ENCODE peak calls at places on chromosomes 3 and 15, in six cellular contexts. I, P, E, Y, V and A are unnamed samples.

GRCh38 chr3:171157286-171157685 is 130.8 kb upstream of the SLC2A2 start:
- DNase-seq in I (no peak), P (no peak), E (no peak), Y (peak; percentile 41), V (no peak), A (no peak)

GRCh38 chr3:16060945-16061344 is 113.5 kb upstream of the GALNT15 start:
- DNase-seq in I (peak; percentile 78), P (no peak), E (no peak), Y (no peak), V (peak; percentile 95), A (peak; percentile 93)

GRCh38 chr3:143951351-143951971 is 20.2 kb upstream of the DIPK2A start:
- DNase-seq in I (no peak), P (peak; percentile 35), E (peak; percentile 51), Y (no peak), V (peak; percentile 67), A (peak; percentile 50)

GRCh38 chr3:36867810-36868209 is 77.0 kb downstream of the TRANK1 start:
- DNase-seq in I (no peak), P (no peak), E (no peak), Y (no peak), V (no peak), A (no peak)

GRCh38 chr15:100923076-100923475 is 3.9 kb downstream of the LRRK1 start:
- DNase-seq in I (no peak), P (no peak), E (peak; percentile 30), Y (no peak), V (no peak), A (no peak)

GRCh38 chr15:31485911-31486461 is 159.4 kb downstream of the KLF13 start:
- DNase-seq in I (no peak), P (no peak), E (no peak), Y (no peak), V (no peak), A (no peak)

GRCh38 chr15:70120109-70120508 is 22.4 kb upstream of the TLE3 start:
- DNase-seq in I (no peak), P (no peak), E (no peak), Y (no peak), V (no peak), A (no peak)

GRCh38 chr3:183844606-183845005 is 19.2 kb upstream of the MAP6D1 start:
- DNase-seq in I (peak; percentile 39), P (no peak), E (no peak), Y (no peak), V (peak; percentile 76), A (peak; percentile 71)

GRCh38 chr15:33608714-33609113 is 297.9 kb downstream of the RYR3 start:
- DNase-seq in I (no peak), P (no peak), E (no peak), Y (no peak), V (no peak), A (no peak)

GRCh38 chr3:127788436-127788835 is 33.9 kb downstream of the MGLL start:
- DNase-seq in I (no peak), P (no peak), E (no peak), Y (no peak), V (no peak), A (no peak)

GRCh38 chr3:131353946-131354345 is 27.6 kb upstream of the NUDT16 start:
- DNase-seq in I (no peak), P (no peak), E (no peak), Y (no peak), V (no peak), A (no peak)

GRCh38 chr3:2099028-2099671 is 484 bp downstream of the CNTN4 start:
- DNase-seq in I (no peak), P (peak; percentile 27), E (no peak), Y (peak; percentile 78), V (no peak), A (no peak)

GRCh38 chr15:99961011-99961441 is 227.8 kb upstream of the LYSMD4 start:
- DNase-seq in I (no peak), P (no peak), E (no peak), Y (no peak), V (no peak), A (no peak)

GRCh38 chr3:42705962-42706585 is 3.5 kb upstream of the HHATL start:
- DNase-seq in I (no peak), P (no peak), E (no peak), Y (no peak), V (no peak), A (no peak)

GRCh38 chr3:39637807-39638206 is 170.3 kb downstream of the MOBP start:
- DNase-seq in I (no peak), P (no peak), E (no peak), Y (no peak), V (peak; percentile 31), A (peak; percentile 30)

GRCh38 chr15:36589971-36590370 is 10.5 kb downstream of the CDIN1 start:
- DNase-seq in I (no peak), P (no peak), E (no peak), Y (no peak), V (peak; percentile 75), A (peak; percentile 23)

GRCh38 chr3:105496343-105496742 is 129.6 kb downstream of the ALCAM start:
- DNase-seq in I (no peak), P (no peak), E (no peak), Y (no peak), V (no peak), A (no peak)

GRCh38 chr3:194824676-194825075 is 139.0 kb downstream of the FAM43A start:
- DNase-seq in I (peak; percentile 78), P (no peak), E (no peak), Y (no peak), V (peak; percentile 78), A (peak; percentile 64)

GRCh38 chr3:143150979-143151726 is 31.6 kb downstream of the CHST2 start:
- DNase-seq in I (no peak), P (no peak), E (no peak), Y (no peak), V (peak; percentile 74), A (peak; percentile 53)

GRCh38 chr15:96268421-96269204 is 61.9 kb upstream of the NR2F2 start:
- DNase-seq in I (no peak), P (no peak), E (no peak), Y (no peak), V (peak; percentile 40), A (peak; percentile 42)

GRCh38 chr3:65836047-65836446 is 202.7 kb downstream of the MAGI1 start:
- DNase-seq in I (no peak), P (no peak), E (no peak), Y (no peak), V (no peak), A (peak; percentile 30)

GRCh38 chr3:4741404-4742307 is 237.6 kb upstream of the BHLHE40 start:
- DNase-seq in I (peak; percentile 98), P (no peak), E (no peak), Y (no peak), V (peak; percentile 99), A (peak; percentile 96)

GRCh38 chr3:58617338-58617761 is 40.2 kb upstream of the FAM107A start:
- DNase-seq in I (no peak), P (no peak), E (no peak), Y (no peak), V (no peak), A (no peak)

GRCh38 chr3:153210116-153210515 is 48.1 kb downstream of the RAP2B start:
- DNase-seq in I (no peak), P (no peak), E (no peak), Y (no peak), V (peak; percentile 70), A (peak; percentile 58)

GRCh38 chr3:156745766-156746165 is 71.4 kb downstream of the TIPARP start:
- DNase-seq in I (no peak), P (no peak), E (no peak), Y (no peak), V (no peak), A (no peak)

GRCh38 chr3:114660124-114660523 is 366.3 kb downstream of the TIGIT start:
- DNase-seq in I (no peak), P (no peak), E (no peak), Y (no peak), V (peak; percentile 80), A (peak; percentile 66)

DNA sequence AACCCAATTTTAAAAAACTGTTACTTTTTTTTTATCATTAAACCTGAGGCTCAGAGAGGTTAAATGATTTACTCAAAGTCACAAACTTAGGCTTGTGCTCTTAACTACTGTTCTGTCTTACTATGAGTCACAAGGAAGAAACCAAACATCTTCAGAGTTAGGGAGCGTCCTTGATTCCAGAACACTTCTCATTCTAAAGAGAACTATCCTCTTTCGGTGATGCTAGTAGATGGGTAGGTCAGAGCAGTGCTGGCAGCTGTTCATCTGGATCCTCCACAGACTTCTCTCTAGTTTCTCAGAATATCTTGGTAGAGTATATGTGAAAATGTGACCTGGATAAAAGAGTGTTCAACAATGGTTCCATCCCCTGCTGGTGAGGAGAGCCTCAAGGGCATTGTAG is 3.3 kb downstream of the ARL6IP5 start:
- DNase-seq in I (no peak), P (no peak), E (no peak), Y (no peak), V (peak; percentile 59), A (peak; percentile 60)
- H3K4me3 ChIP-seq in I (no peak overlapping the region), P (no peak overlapping the region), E (no peak overlapping the region), Y (peak overlapping the region; percentile 91), V (peak overlapping the region; percentile 6), A (no peak overlapping the region)

GRCh38 chr3:11159421-11159904 is 5.2 kb downstream of the HRH1 start:
- DNase-seq in I (peak; percentile 56), P (no peak), E (no peak), Y (no peak), V (peak; percentile 98), A (peak; percentile 96)
- TF ChIP-seq CTCF in I (peak; percentile 19), P (no peak), E (no peak), Y (no peak), V (peak; percentile 47), A (peak; percentile 51)

DNA sequence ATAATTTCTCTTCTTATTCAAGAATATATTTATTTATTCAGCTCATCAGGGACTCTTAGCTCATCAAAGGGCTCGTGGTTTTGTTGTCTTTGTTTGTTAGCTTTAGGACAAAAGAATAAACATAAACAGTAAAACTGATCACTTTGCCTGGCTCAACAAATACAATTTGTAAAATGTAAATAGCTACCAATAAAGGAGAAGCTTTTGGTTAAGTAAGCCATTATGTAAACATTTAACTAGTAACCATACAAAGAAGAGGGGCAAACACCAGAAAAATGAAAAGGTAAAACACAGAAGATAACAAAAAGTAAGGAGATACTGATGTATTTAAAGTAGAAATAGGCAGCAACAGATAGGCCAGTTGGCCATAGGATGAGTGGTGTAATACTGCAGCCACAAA is 761.7 kb downstream of the ROBO1 start:
- DNase-seq in I (no peak), P (no peak), E (no peak), Y (no peak), V (no peak), A (no peak)
- H3K4me3 ChIP-seq in I (no peak overlapping the region), P (no peak overlapping the region), E (no peak overlapping the region), Y (no peak overlapping the region), V (no peak overlapping the region), A (no peak overlapping the region)

DNA sequence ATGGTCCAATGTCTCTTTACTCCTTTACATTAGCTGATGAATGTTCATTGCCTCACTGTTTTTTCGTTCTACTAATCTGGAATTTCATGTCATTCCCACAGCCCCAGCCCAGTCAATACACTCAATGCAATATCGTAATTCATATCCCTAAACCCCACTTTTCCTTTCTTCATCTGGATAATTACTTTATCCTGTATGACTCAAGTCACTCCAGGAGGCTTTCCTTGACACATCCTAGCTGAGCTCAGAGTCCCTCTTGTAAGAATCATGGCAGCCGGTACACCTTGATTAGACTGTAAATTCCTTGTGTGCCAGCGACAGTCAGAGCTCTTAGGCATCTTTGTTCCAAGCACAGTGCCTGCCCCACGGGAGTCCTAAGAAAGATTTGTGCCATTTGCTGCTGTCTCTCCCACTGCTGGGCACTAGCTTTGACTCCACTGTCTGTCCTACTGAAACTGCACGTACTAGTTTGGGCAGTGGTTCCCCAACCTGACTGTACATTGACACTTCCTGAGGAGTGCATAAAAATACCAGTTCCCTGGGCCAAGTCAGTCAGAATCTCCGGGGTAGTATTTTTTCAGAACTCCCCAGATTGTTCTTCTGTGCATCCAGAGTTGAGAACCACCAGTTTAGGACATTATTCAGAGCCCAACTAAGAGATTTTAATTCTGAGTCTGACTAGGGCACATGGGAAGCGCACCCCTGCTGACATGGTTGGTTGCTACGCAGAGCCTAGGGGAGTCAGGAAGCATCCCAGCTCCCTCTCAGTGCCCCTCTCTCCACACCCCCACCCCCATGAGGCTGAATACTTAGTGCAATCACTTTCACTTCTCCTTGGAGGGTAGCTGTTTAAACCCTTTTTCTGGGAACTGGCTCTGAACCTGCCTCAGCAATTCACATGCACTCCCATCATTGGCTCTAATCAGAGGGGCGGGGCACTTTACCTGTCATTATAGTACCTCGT is 19.5 kb upstream of the C3orf70 start:
- DNase-seq in I (no peak), P (no peak), E (no peak), Y (no peak), V (no peak), A (no peak)
- TF ChIP-seq CTCF in I (no peak), P (no peak), E (no peak), Y (no peak), V (no peak), A (no peak)